ENCODE peak calls at places on chromosome 4, in four cellular contexts. N is tibial nerve, H is hepatocyte, V is H9. P is an unnamed sample.
A peak's percentile ranks its signal among the peaks of the same experiment; 100 is the strongest.

GRCh38 chr4:86556791-86557415 is 37.2 kb upstream of the PTPN13 start:
- DNase-seq in N (no peak), H (no peak), V (no peak), P (no peak)

GRCh38 chr4:183941964-183942363 is 36.9 kb downstream of the STOX2 start:
- DNase-seq in N (no peak), H (no peak), V (no peak), P (no peak)

GRCh38 chr4:78766026-78766425 is 10.1 kb upstream of the BMP2K start:
- DNase-seq in N (no peak), H (no peak), V (no peak), P (no peak)

GRCh38 chr4:26839534-26839951 is 21.1 kb upstream of the STIM2 start:
- DNase-seq in N (no peak), H (no peak), V (no peak), P (no peak)

GRCh38 chr4:150411527-150411926 is 170.4 kb upstream of the MAB21L2 start:
- DNase-seq in N (no peak), H (no peak), V (no peak), P (no peak)

GRCh38 chr4:95289028-95289634 is 259.6 kb downstream of the UNC5C start:
- DNase-seq in N (no peak), H (peak; percentile 20), V (no peak), P (no peak)

GRCh38 chr4:97828646-97829045 is 314.6 kb downstream of the STPG2 start:
- DNase-seq in N (no peak), H (no peak), V (no peak), P (no peak)

GRCh38 chr4:57190651-57191481 is 80.7 kb upstream of the IGFBP7 start:
- DNase-seq in N (no peak), H (peak; percentile 56), V (peak; percentile 84), P (peak; percentile 7)

DNA sequence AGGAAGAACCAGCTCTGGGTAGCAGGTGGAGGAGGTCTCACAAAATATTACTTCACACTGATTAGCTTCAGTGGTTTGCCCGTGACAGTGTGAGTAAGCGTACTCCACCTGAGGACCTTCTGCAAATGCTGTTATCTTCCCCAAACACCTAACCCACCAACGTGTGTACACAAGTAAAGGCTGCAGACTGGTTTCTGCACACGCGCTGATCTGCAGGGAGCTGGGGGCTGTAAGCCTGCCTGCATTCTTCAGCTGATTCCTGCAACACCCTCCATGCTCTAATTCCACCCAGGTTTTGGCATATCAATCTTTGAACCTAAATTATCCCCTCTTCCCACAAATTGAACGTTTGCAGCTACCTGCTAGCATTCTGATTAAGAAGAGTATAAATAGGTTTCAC is 820.2 kb downstream of the TRIML1 start:
- DNase-seq in N (no peak), H (no peak), V (no peak), P (no peak)
- H3K27me3 ChIP-seq in N (no peaks in the 10 kb centered on the region), H (no peaks in the 10 kb centered on the region), V (no peaks in the 10 kb centered on the region), P (no peaks in the 10 kb centered on the region)

DNA sequence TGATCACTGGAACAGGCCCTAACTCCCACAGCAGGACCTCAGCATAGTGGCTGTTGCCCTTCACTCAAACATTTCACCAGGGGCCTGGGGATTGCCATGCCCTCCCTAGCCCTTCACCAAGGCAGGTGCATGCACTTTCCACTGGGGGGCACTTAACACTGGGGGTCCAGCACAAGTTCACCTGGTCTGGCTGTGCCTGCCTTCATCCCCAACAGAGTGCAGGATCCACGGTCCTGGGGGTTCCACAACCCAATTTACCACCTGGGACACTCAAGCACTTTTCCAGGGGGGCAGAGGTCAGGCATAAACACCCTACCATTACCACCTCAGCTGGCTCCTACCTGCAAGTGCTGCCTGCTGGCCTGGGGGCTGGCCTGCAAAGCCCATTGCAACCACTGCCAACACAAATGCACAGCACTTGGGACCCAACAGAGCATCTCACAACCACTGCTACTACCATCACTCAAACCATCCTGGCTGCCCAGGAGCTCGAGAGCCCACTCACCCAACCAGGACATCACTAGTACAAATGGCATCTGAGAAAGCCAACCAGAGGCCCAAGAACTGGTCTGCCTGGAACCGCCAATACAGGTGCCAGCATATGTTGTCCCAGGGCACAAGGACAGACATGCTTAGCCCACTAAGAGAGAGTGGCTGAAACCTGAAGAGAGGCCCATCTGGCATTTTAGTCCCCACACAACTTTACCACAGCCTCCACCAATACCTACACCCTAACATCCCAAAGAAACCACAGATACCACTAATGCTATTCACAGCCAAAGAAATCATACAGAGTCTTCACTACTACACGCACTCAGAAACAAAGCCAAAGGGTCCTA is 43.1 kb downstream of the NAT8L start:
- DNase-seq in N (no peak), H (no peak), V (no peak), P (no peak)
- TF ChIP-seq CTCF in N (no peak), H (no peak), V (peak; percentile 19), P (no peak)

DNA sequence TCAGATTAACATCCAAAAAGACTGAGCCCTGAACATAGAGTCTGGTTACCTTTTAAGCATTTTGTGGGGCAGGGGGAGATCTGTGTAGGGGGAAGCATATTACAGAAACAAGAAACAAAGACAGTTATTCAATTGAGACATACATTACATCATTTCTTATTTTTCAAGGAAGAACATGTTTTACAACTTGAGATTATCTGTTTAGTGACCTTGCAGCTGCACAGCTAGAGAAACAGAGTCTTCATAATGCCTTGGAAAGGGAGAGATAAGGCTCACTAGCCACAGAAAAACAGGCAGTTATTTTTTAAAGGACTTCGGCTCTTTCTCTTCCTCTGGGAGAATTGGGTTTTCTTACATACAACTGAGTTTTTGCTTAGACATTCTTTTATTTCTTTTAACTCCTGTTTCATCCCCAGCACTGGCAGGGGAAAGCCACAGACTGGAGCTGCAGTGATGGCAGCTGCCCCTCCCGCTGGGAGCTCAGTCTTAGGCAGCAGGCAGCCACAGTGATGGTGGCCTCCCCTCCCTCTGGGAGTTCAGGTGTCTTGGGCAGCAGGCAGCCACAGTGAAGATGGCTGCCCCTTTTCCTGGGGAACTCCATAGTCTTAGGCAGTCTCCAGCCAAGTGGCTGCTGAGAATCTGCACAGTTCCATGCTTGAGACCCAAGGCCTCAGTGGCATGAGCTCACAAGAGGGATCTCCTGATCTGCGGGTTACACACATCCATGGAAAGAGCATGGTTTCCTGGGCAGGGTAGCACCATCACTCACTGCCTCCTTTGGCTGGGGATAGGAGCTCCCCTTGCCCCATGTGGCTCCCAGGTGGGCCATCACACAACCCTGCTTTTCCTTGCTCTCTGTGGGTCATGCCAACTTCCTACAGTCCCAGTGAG is 19.4 kb upstream of the TMPRSS11F start:
- DNase-seq in N (no peak), H (no peak), V (no peak), P (no peak)
- H3K27ac ChIP-seq in N (no peak overlapping the region), H (peak overlapping the region; percentile 66), V (no peak overlapping the region), P (no peak overlapping the region)

GRCh38 chr4:3062466-3062865 is 11.9 kb downstream of the HTT-AS start:
- DNase-seq in N (no peak), H (no peak), V (no peak), P (no peak)

GRCh38 chr4:3054169-3054759 is 20.1 kb downstream of the HTT-AS start:
- DNase-seq in N (no peak), H (no peak), V (no peak), P (no peak)

GRCh38 chr4:3059090-3059428 is 15.3 kb downstream of the HTT-AS start:
- DNase-seq in N (no peak), H (no peak), V (no peak), P (no peak)

GRCh38 chr4:3065551-3065950 is 8.8 kb downstream of the HTT-AS start:
- DNase-seq in N (no peak), H (no peak), V (no peak), P (no peak)

GRCh38 chr4:3059896-3060295 is 14.4 kb downstream of the HTT-AS start:
- DNase-seq in N (no peak), H (no peak), V (no peak), P (no peak)
- H3K27me3 ChIP-seq in N (no peaks in the 10 kb centered on the region), H (no peaks in the 10 kb centered on the region), V (no peaks in the 10 kb centered on the region), P (no peaks in the 10 kb centered on the region)

DNA sequence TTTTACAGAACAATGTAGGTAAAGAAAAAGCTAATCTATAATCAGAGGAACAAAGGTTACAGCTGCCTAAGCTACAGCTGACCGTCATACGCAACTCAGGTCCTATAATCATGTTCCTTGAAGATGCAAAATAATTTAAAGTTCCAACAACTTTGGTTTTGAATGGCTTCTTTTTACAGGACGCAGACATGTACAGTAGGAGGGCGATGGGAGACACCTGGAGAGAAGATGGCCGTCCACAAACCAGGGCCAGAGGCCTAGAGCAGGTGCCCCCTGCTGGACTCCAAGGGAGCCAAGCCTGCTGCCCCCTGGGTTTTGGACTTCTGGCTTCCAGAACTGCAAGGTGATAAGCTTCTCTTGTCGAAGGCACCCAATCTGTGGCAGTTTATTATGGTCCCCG is 10.6 kb downstream of the HGFAC start:
- DNase-seq in N (no peak), H (no peak), V (peak; percentile 64), P (no peak)
- TF ChIP-seq CTCF in N (no peak), H (peak; percentile 39), V (peak; percentile 70), P (no peak)

GRCh38 chr4:16051132-16051531 is 32.7 kb downstream of the PROM1 start:
- DNase-seq in N (no peak), H (no peak), V (no peak), P (no peak)

GRCh38 chr4:16055454-16055853 is 28.4 kb downstream of the PROM1 start:
- DNase-seq in N (no peak), H (no peak), V (no peak), P (no peak)

GRCh38 chr4:16056681-16057400 is 27.0 kb downstream of the PROM1 start:
- DNase-seq in N (no peak), H (no peak), V (no peak), P (no peak)

GRCh38 chr4:16052939-16053338 is 30.9 kb downstream of the PROM1 start:
- DNase-seq in N (no peak), H (no peak), V (no peak), P (no peak)

GRCh38 chr4:16055937-16056336 is 27.9 kb downstream of the PROM1 start:
- DNase-seq in N (peak; percentile 8), H (no peak), V (no peak), P (no peak)
- H3K27ac ChIP-seq in N (no peak overlapping the region), H (peak overlapping the region; percentile 2), V (no peak overlapping the region), P (no peak overlapping the region)

GRCh38 chr4:17356926-17357325 is 155.0 kb downstream of the QDPR start:
- DNase-seq in N (no peak), H (no peak), V (no peak), P (no peak)
- H3K27me3 ChIP-seq in N (no peaks in the 10 kb centered on the region), H (no peaks in the 10 kb centered on the region), V (no peaks in the 10 kb centered on the region), P (no peaks in the 10 kb centered on the region)

DNA sequence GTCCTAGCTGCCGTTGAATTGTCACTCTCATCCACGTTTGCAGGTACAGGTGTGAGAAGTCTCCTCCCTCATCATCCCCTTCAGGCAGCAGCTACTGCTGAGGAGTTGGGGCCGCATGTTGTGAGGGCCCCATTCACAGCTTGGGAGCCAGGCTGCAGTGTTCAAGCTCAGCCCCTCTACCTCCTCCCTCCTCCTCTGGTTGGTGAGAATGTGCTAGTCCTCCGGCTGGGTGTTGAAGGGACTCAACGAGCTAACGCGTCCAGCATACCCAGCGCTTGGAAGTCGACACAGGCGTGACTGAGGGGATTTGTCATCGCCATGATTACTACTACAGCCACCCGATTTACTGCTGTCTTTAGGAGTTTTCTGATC is 82.0 kb upstream of the PSAPL1 start:
- DNase-seq in N (no peak), H (no peak), V (no peak), P (no peak)
- TF ChIP-seq CTCF in N (no peak), H (no peak), V (no peak), P (no peak)

P was measured in thyroid gland.